ENCODE peak calls at places on chromosome 5, in five cellular contexts. N, P, F, J and E are unnamed samples.
A peak's percentile ranks its signal among the peaks of the same experiment; 100 is the strongest.

GRCh38 chr5:31186672-31187267 is 6.7 kb upstream of the CDH6 start:
- DNase-seq in N (no peak), P (peak; percentile 26), F (no peak), J (no peak), E (no peak)

GRCh38 chr5:164355267-164355830 is 849.9 kb downstream of the MAT2B start:
- DNase-seq in N (no peak), P (no peak), F (no peak), J (no peak), E (no peak)

GRCh38 chr5:67407979-67408378 is 211.4 kb upstream of the CD180 start:
- DNase-seq in N (no peak), P (no peak), F (no peak), J (no peak), E (no peak)

GRCh38 chr5:113378081-113378480 is 56.7 kb downstream of the TSSK1B start:
- DNase-seq in N (no peak), P (no peak), F (no peak), J (peak; percentile 68), E (no peak)

GRCh38 chr5:170110403-170111087 is 4.8 kb downstream of the FOXI1 start:
- DNase-seq in N (no peak), P (no peak), F (no peak), J (no peak), E (no peak)

GRCh38 chr5:94621763-94622162 is 3.3 kb downstream of the SLF1 start:
- DNase-seq in N (no peak), P (no peak), F (no peak), J (no peak), E (no peak)

GRCh38 chr5:149254506-149254905 is 17.2 kb upstream of the AFAP1L1 start:
- DNase-seq in N (no peak), P (peak; percentile 41), F (no peak), J (peak; percentile 17), E (no peak)

GRCh38 chr5:139985733-139986132 is 57.4 kb downstream of the NRG2 start:
- DNase-seq in N (no peak), P (peak; percentile 85), F (no peak), J (no peak), E (no peak)

GRCh38 chr5:18984559-18985080 is 1003.4 kb downstream of the CDH18 start:
- DNase-seq in N (no peak), P (no peak), F (no peak), J (no peak), E (no peak)

GRCh38 chr5:134873494-134873893 is 677 bp upstream of the TXNDC15 start:
- DNase-seq in N (no peak), P (no peak), F (no peak), J (peak; percentile 26), E (no peak)

DNA sequence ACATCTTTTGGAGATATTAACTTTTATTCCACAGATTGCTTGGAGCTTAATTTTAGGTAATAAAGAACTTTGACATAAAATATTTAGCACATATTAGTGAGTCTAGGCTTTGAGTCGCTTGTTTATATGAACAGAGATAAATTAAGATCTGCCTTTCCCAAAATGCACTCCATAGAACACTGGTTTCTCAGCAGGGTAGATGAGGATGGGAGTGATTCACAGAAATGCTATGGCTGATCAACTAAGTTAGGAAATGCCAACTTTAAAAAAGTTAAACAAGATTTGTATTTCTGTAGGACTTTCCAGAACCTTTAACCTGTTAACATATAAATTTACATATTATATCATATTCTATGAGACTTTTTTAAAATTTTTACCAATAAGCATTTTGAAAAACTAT is 65.2 kb downstream of the STARD4 start:
- DNase-seq in N (no peak), P (no peak), F (no peak), J (no peak), E (no peak)
- H3K36me3 ChIP-seq in N (no peaks in the 10 kb centered on the region), P (no peaks in the 10 kb centered on the region), F (no peaks in the 10 kb centered on the region), J (peaks cover 5% of the 10 kb centered on the region), E (peaks cover 2% of the 10 kb centered on the region)

GRCh38 chr5:172869734-172870133 is 35.7 kb downstream of the ERGIC1 start:
- DNase-seq in N (no peak), P (no peak), F (no peak), J (no peak), E (no peak)

GRCh38 chr5:172868436-172868923 is 34.4 kb downstream of the ERGIC1 start:
- DNase-seq in N (no peak), P (peak; percentile 93), F (no peak), J (no peak), E (no peak)

GRCh38 chr5:172870261-172870806 is 36.3 kb downstream of the ERGIC1 start:
- DNase-seq in N (peak; percentile 73), P (peak; percentile 96), F (no peak), J (no peak), E (no peak)

GRCh38 chr5:172867761-172868435 is 33.8 kb downstream of the ERGIC1 start:
- DNase-seq in N (no peak), P (no peak), F (no peak), J (no peak), E (no peak)

DNA sequence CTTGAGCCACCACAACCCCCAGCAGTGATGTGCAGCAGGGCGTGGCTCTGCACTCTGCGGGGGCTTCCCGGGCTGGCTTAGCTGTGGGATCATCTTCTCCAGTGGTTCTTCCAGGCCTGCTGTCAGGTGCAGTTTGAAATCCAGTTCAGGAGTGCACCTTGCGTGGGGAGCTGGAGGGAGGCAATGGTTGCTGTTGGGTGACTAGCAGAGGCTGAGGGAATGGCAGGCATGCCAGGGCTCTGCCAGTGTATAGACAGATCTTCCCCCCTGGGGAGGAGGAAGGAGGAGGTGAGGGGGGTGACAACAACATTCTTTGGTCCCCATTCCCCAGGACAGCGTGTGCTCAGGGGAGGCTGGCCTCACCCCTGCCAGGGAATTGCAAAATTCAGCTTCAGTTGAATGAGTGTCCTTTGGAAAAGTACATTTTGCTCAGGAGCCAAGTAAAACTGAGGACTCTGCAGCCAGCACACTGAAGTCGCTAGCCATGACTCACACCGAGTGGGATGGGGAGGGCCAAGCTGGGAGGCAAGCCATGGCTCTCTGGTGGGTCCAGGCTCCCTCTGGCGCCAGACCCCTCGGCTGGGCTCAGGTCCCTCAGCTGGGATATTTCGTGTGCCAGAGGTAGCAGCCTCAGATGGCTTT is 35.0 kb downstream of the ERGIC1 start:
- DNase-seq in N (peak; percentile 82), P (peak; percentile 93), F (peak; percentile 80), J (no peak), E (no peak)
- TF ChIP-seq CTCF in N (no peak), P (peak; percentile 73), F (no peak), J (no peak), E (no peak)

DNA sequence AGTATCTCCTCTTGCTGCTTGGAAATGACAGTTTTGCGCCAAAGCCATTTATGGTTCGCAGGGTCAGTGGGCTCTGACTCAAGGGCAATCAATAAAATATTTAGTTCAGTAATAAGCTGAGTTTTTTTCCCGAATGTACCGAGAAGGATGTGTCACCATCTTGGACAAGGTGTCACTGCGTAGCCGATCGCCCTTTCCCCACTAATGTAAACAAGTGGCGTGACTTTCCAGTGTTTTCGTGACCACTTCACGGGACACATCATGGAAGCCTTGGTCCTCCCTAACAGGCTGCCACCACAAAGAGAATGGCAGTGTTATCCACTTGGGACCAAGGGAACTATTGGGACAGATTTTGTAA is 16.4 kb downstream of the ISL1 start:
- DNase-seq in N (no peak), P (no peak), F (no peak), J (no peak), E (no peak)
- H3K27me3 ChIP-seq in N (peaks cover 4% of the 10 kb centered on the region), P (peaks cover 10% of the 10 kb centered on the region), F (peaks cover 14% of the 10 kb centered on the region), J (no peaks in the 10 kb centered on the region), E (no peaks in the 10 kb centered on the region)

GRCh38 chr5:77155179-77155839 is 55.2 kb upstream of the PDE8B start:
- DNase-seq in N (no peak), P (no peak), F (no peak), J (peak; percentile 25), E (no peak)
- H3K36me3 ChIP-seq in N (no peaks in the 10 kb centered on the region), P (no peaks in the 10 kb centered on the region), F (no peaks in the 10 kb centered on the region), J (no peaks in the 10 kb centered on the region), E (no peaks in the 10 kb centered on the region)

GRCh38 chr5:101728933-101729332 is 567.2 kb downstream of the SLCO4C1 start:
- DNase-seq in N (no peak), P (no peak), F (no peak), J (no peak), E (no peak)
- TF ChIP-seq CTCF in N (no peak), P (no peak), F (no peak), J (peak; percentile 6), E (peak; percentile 13)